ENCODE peak calls at places on chromosome 9, in five cellular contexts. L, I, A, C and S are unnamed samples.

GRCh38 chr9:77455312-77455927 is 192.7 kb downstream of the GNA14 start:
- DNase-seq in C (peak; percentile 54), A (peak; percentile 3), L (no peak), I (no peak), S (no peak)

GRCh38 chr9:37925786-37926736 is 22.1 kb upstream of the SLC25A51 start:
- DNase-seq in I (no peak), A (no peak), C (peak; percentile 33), L (no peak), S (no peak)

GRCh38 chr9:3875371-3876132 is 349.8 kb upstream of the RFX3 start:
- DNase-seq in I (peak; percentile 43), C (peak; percentile 96), A (no peak), L (no peak), S (no peak)

GRCh38 chr9:109277451-109277850 is 43.4 kb downstream of the EPB41L4B start:
- DNase-seq in L (no peak), A (no peak), C (no peak), I (no peak), S (no peak)

GRCh38 chr9:110996436-110997224 is 41.6 kb downstream of the LPAR1 start:
- DNase-seq in C (no peak), L (no peak), A (no peak), I (peak; percentile 53), S (no peak)

GRCh38 chr9:71609453-71609840 is 158.9 kb downstream of the CEMIP2 start:
- DNase-seq in C (no peak), A (no peak), I (no peak), L (no peak), S (no peak)

GRCh38 chr9:72013188-72013877 is 47.1 kb downstream of the C9orf57 start:
- DNase-seq in L (no peak), I (no peak), C (no peak), A (no peak), S (no peak)

GRCh38 chr9:113361304-113362018 is 12.1 kb downstream of the BSPRY start:
- DNase-seq in A (no peak), L (no peak), C (no peak), I (peak; percentile 55), S (no peak)

GRCh38 chr9:108039012-108039411 is 549.4 kb upstream of the KLF4 start:
- DNase-seq in L (no peak), C (peak; percentile 48), I (no peak), A (no peak), S (no peak)

GRCh38 chr9:20189871-20190270 is 401.0 kb upstream of the SLC24A2 start:
- DNase-seq in A (no peak), L (no peak), I (no peak), C (no peak), S (no peak)

GRCh38 chr9:72954431-72955420 is 1.9 kb upstream of the ALDH1A1 start:
- DNase-seq in I (peak; percentile 54), C (no peak), L (no peak), A (peak; percentile 63), S (no peak)